ENCODE peak calls at places on chromosome 5, in eight cellular contexts. R is mammary epithelial cell, W is adrenal gland, I is heart left ventricle, P is breast epithelium, D is lung, S is DND-41, T is transverse colon. O is an unnamed sample.
A peak's percentile ranks its signal among the peaks of the same experiment; 100 is the strongest.

GRCh38 chr5:89686081-89686765 is 723.3 kb downstream of the CETN3 start:
- DNase-seq in R (no peak), W (no peak), I (no peak), P (no peak), D (no peak), S (no peak), T (no peak), O (no peak)

GRCh38 chr5:167072225-167072624 is 1219.2 kb upstream of the WWC1 start:
- DNase-seq in R (no peak), W (peak; percentile 35), I (no peak), P (no peak), D (no peak), S (no peak), T (no peak), O (no peak)

GRCh38 chr5:172713113-172713808 is 57.7 kb downstream of the DUSP1 start:
- DNase-seq in R (no peak), W (no peak), I (peak; percentile 86), P (no peak), D (peak; percentile 74), S (peak; percentile 67), T (peak; percentile 57), O (no peak)

GRCh38 chr5:16135003-16135402 is 44.6 kb downstream of the MARCHF11 start:
- DNase-seq in R (no peak), W (no peak), I (no peak), P (no peak), D (no peak), S (no peak), T (no peak), O (no peak)

GRCh38 chr5:177447066-177447610 is 524 bp downstream of the PRR7 start:
- DNase-seq in R (peak; percentile 45), W (peak; percentile 59), I (peak; percentile 65), P (no peak), D (no peak), S (peak; percentile 78), T (peak; percentile 65), O (no peak)

GRCh38 chr5:109825450-109825849 is 135.7 kb downstream of the MAN2A1 start:
- DNase-seq in R (no peak), W (no peak), I (no peak), P (no peak), D (no peak), S (no peak), T (no peak), O (no peak)

GRCh38 chr5:116543501-116543900 is 31.1 kb downstream of the SEMA6A start:
- DNase-seq in R (peak; percentile 79), W (no peak), I (no peak), P (no peak), D (no peak), S (no peak), T (no peak), O (no peak)

GRCh38 chr5:172910828-172911627 is 48.2 kb upstream of the RPL26L1 start:
- DNase-seq in R (peak; percentile 36), W (peak; percentile 98), I (peak; percentile 86), P (peak; percentile 49), D (peak; percentile 61), S (no peak), T (peak; percentile 67), O (peak; percentile 66)

GRCh38 chr5:115920171-115920725 is 42.0 kb upstream of the LVRN start:
- DNase-seq in R (no peak), W (peak; percentile 22), I (no peak), P (no peak), D (no peak), S (no peak), T (no peak), O (peak; percentile 5)

GRCh38 chr5:116068028-116068632 is 16.7 kb upstream of the COMMD10 start:
- DNase-seq in R (peak; percentile 14), W (no peak), I (no peak), P (no peak), D (peak; percentile 35), S (peak; percentile 33), T (no peak), O (peak; percentile 55)

GRCh38 chr5:160492565-160492964 is 70.9 kb downstream of the PTTG1 start:
- DNase-seq in R (no peak), W (no peak), I (no peak), P (no peak), D (no peak), S (no peak), T (no peak), O (no peak)

GRCh38 chr5:55564716-55565115 is 30.0 kb upstream of the PLPP1 start:
- DNase-seq in R (peak; percentile 71), W (no peak), I (no peak), P (no peak), D (no peak), S (no peak), T (no peak), O (no peak)

GRCh38 chr5:56072863-56073777 is 78.4 kb upstream of the IL6ST start:
- DNase-seq in R (no peak), W (no peak), I (no peak), P (no peak), D (no peak), S (no peak), T (no peak), O (no peak)

GRCh38 chr5:16936150-16937022 is at the start of gene MYO10:
- DNase-seq in R (peak; percentile 74), W (peak; percentile 84), I (peak; percentile 91), P (peak; percentile 57), D (peak; percentile 83), S (no peak), T (peak; percentile 88), O (peak; percentile 72)

GRCh38 chr5:109299557-109299956 is 110.2 kb downstream of the PJA2 start:
- DNase-seq in R (no peak), W (no peak), I (no peak), P (no peak), D (no peak), S (no peak), T (no peak), O (no peak)

GRCh38 chr5:34790087-34790486 is 48.9 kb upstream of the TTC23L start:
- DNase-seq in R (no peak), W (no peak), I (no peak), P (no peak), D (no peak), S (no peak), T (no peak), O (no peak)

GRCh38 chr5:13470256-13470655 is 474.2 kb downstream of the DNAH5 start:
- DNase-seq in R (no peak), W (no peak), I (no peak), P (no peak), D (no peak), S (no peak), T (no peak), O (no peak)

GRCh38 chr5:181167814-181168488 is 20.6 kb downstream of the OR2V2 start:
- DNase-seq in R (no peak), W (no peak), I (no peak), P (no peak), D (no peak), S (peak; percentile 39), T (no peak), O (no peak)

GRCh38 chr5:1110930-1111726 is 735 bp downstream of the SLC12A7 start:
- DNase-seq in R (no peak), W (peak; percentile 52), I (no peak), P (no peak), D (no peak), S (no peak), T (no peak), O (peak; percentile 41)

GRCh38 chr5:146646441-146646840 is 130.5 kb upstream of the GPR151 start:
- DNase-seq in R (no peak), W (no peak), I (no peak), P (no peak), D (no peak), S (no peak), T (no peak), O (no peak)

GRCh38 chr5:176675676-176676360 is 28.5 kb downstream of the TSPAN17 start:
- DNase-seq in R (no peak), W (no peak), I (peak; percentile 44), P (no peak), D (no peak), S (no peak), T (no peak), O (peak; percentile 23)

GRCh38 chr5:134510970-134511795 is 14.3 kb upstream of the JADE2 start:
- DNase-seq in R (peak; percentile 79), W (no peak), I (no peak), P (peak; percentile 55), D (no peak), S (no peak), T (no peak), O (peak; percentile 51)

GRCh38 chr5:59660737-59661136 is 232.8 kb downstream of the PDE4D start:
- DNase-seq in R (no peak), W (no peak), I (no peak), P (no peak), D (no peak), S (no peak), T (no peak), O (peak; percentile 19)

GRCh38 chr5:143347698-143348344 is 55.7 kb downstream of the NR3C1 start:
- DNase-seq in R (no peak), W (no peak), I (no peak), P (no peak), D (no peak), S (no peak), T (no peak), O (no peak)
- H3K4me1 ChIP-seq in R (peaks cover 26% of the 10 kb centered on the region), W (peaks cover 38% of the 10 kb centered on the region), I (peaks cover 52% of the 10 kb centered on the region), P (no peaks in the 10 kb centered on the region), D (peaks cover 44% of the 10 kb centered on the region), S (peaks cover 7% of the 10 kb centered on the region), T (peaks cover 44% of the 10 kb centered on the region), O (no peaks in the 10 kb centered on the region)

GRCh38 chr5:142785211-142785610 is 15.0 kb downstream of the ARHGAP26 start:
- DNase-seq in R (no peak), W (no peak), I (no peak), P (no peak), D (no peak), S (no peak), T (no peak), O (no peak)
- H3K4me1 ChIP-seq in R (peaks cover 6% of the 10 kb centered on the region), W (peaks cover 28% of the 10 kb centered on the region), I (peaks cover 28% of the 10 kb centered on the region), P (no peaks in the 10 kb centered on the region), D (peaks cover 50% of the 10 kb centered on the region), S (peaks cover 6% of the 10 kb centered on the region), T (peaks cover 38% of the 10 kb centered on the region), O (no peaks in the 10 kb centered on the region)

GRCh38 chr5:136994154-136994553 is 505.0 kb downstream of the SPOCK1 start:
- DNase-seq in R (no peak), W (no peak), I (no peak), P (no peak), D (no peak), S (no peak), T (no peak), O (no peak)

GRCh38 chr5:137004279-137004678 is 494.8 kb downstream of the SPOCK1 start:
- DNase-seq in R (no peak), W (no peak), I (no peak), P (no peak), D (no peak), S (no peak), T (no peak), O (no peak)

GRCh38 chr5:136998864-136999263 is 500.3 kb downstream of the SPOCK1 start:
- DNase-seq in R (no peak), W (no peak), I (no peak), P (no peak), D (no peak), S (no peak), T (no peak), O (peak; percentile 3)

GRCh38 chr5:137001026-137001569 is 498.0 kb downstream of the SPOCK1 start:
- DNase-seq in R (no peak), W (no peak), I (no peak), P (no peak), D (no peak), S (no peak), T (no peak), O (no peak)

GRCh38 chr5:136999787-137000186 is 499.3 kb downstream of the SPOCK1 start:
- DNase-seq in R (no peak), W (no peak), I (no peak), P (no peak), D (no peak), S (no peak), T (no peak), O (no peak)
- H3K4me1 ChIP-seq in R (no peaks in the 10 kb centered on the region), W (no peaks in the 10 kb centered on the region), I (no peaks in the 10 kb centered on the region), P (no peaks in the 10 kb centered on the region), D (peaks cover 2% of the 10 kb centered on the region), S (no peaks in the 10 kb centered on the region), T (no peaks in the 10 kb centered on the region), O (no peaks in the 10 kb centered on the region)

GRCh38 chr5:126814721-126815404 is 37.9 kb downstream of the LMNB1 start:
- DNase-seq in R (no peak), W (no peak), I (no peak), P (no peak), D (no peak), S (no peak), T (no peak), O (no peak)
- H3K4me1 ChIP-seq in R (no peaks in the 10 kb centered on the region), W (no peaks in the 10 kb centered on the region), I (no peaks in the 10 kb centered on the region), P (no peaks in the 10 kb centered on the region), D (peaks cover 6% of the 10 kb centered on the region), S (no peaks in the 10 kb centered on the region), T (no peaks in the 10 kb centered on the region), O (no peaks in the 10 kb centered on the region)